ENCODE peak calls at places on chromosomes 11 and 22, in nine cellular contexts. A, N, R, X, G, B, D, F and S are unnamed samples.

GRCh38 chr22:29799217-29799680 is 32.1 kb downstream of the UQCR10 start:
- DNase-seq in D (peak; percentile 95), R (no peak), B (peak; percentile 88), N (no peak), G (no peak), A (peak; percentile 88), X (peak; percentile 97), F (peak; percentile 95), S (peak; percentile 93)

GRCh38 chr22:29427176-29427760 is 11.1 kb upstream of the RFPL1 start:
- DNase-seq in D (no peak), G (no peak), X (no peak), B (no peak), A (no peak), N (no peak), R (no peak), F (peak; percentile 5), S (no peak)

GRCh38 chr11:78952866-78953265 is 378.2 kb upstream of the NARS2 start:
- DNase-seq in D (no peak), F (no peak), X (no peak), R (no peak), N (no peak), A (no peak), B (no peak), G (no peak), S (no peak)

GRCh38 chr11:41579546-41579945 is 120.1 kb upstream of the LRRC4C start:
- DNase-seq in X (no peak), B (no peak), N (no peak), A (no peak), G (no peak), F (no peak), R (no peak), D (no peak), S (no peak)

GRCh38 chr22:37043214-37043827 is 8.2 kb upstream of the KCTD17 start:
- DNase-seq in X (no peak), D (no peak), B (no peak), F (no peak), A (no peak), G (no peak), N (no peak), R (no peak), S (no peak)

GRCh38 chr11:102453286-102453797 is 777 bp upstream of the TMEM123 start:
- DNase-seq in A (peak; percentile 30), D (no peak), R (no peak), X (no peak), G (no peak), F (peak; percentile 11), B (no peak), N (peak; percentile 7), S (no peak)

GRCh38 chr22:49838771-49839717 is 11.4 kb upstream of the BRD1 start:
- DNase-seq in B (no peak), R (no peak), D (no peak), X (peak; percentile 43), A (no peak), G (peak; percentile 97), N (no peak), F (no peak), S (no peak)

GRCh38 chr11:116787786-116788486 is at the start of gene ZPR1:
- DNase-seq in F (peak; percentile 48), R (no peak), A (peak; percentile 88), D (peak; percentile 63), N (peak; percentile 62), X (peak; percentile 93), B (peak; percentile 91), G (peak; percentile 85), S (peak; percentile 97)

GRCh38 chr11:31408205-31408604 is 38.5 kb downstream of the DNAJC24 start:
- DNase-seq in A (no peak), D (no peak), X (no peak), G (no peak), B (no peak), R (no peak), N (no peak), F (no peak), S (no peak)

GRCh38 chr11:110896358-110896757 is 184.1 kb upstream of the ARHGAP20 start:
- DNase-seq in X (no peak), D (peak; percentile 86), A (no peak), B (no peak), G (no peak), F (peak; percentile 93), R (no peak), N (no peak), S (no peak)

GRCh38 chr11:46361283-46362145 is 14.3 kb downstream of the DGKZ start:
- DNase-seq in G (peak; percentile 80), R (peak; percentile 48), B (peak; percentile 84), D (peak; percentile 56), A (peak; percentile 75), X (peak; percentile 92), N (no peak), F (peak; percentile 47), S (peak; percentile 89)

GRCh38 chr22:47124946-47125345 is 362.5 kb downstream of the TBC1D22A start:
- DNase-seq in G (no peak), R (no peak), X (no peak), A (no peak), F (no peak), B (no peak), N (no peak), D (no peak), S (no peak)

GRCh38 chr11:102476069-102476468 is 23.5 kb upstream of the TMEM123 start:
- DNase-seq in R (no peak), D (peak; percentile 38), X (no peak), B (no peak), N (no peak), A (no peak), G (no peak), F (peak; percentile 32), S (no peak)

GRCh38 chr11:122789916-122790315 is 48.4 kb upstream of the CRTAM start:
- DNase-seq in D (no peak), B (no peak), F (no peak), A (no peak), G (no peak), R (no peak), X (no peak), N (no peak), S (no peak)

GRCh38 chr11:27934830-27935145 is 173.2 kb downstream of the KIF18A start:
- DNase-seq in B (no peak), A (no peak), N (no peak), X (no peak), F (peak; percentile 93), R (no peak), D (peak; percentile 90), G (no peak), S (no peak)

GRCh38 chr22:31604746-31605705 is 57.0 kb downstream of the PISD start:
- DNase-seq in F (no peak), N (no peak), B (no peak), A (no peak), D (no peak), G (no peak), X (no peak), R (no peak), S (no peak)
- TF ChIP-seq CTCF in F (no peak), N (no peak), B (no peak), A (no peak), D (no peak), G (no peak), X (no peak), R (no peak), S (no peak)

DNA sequence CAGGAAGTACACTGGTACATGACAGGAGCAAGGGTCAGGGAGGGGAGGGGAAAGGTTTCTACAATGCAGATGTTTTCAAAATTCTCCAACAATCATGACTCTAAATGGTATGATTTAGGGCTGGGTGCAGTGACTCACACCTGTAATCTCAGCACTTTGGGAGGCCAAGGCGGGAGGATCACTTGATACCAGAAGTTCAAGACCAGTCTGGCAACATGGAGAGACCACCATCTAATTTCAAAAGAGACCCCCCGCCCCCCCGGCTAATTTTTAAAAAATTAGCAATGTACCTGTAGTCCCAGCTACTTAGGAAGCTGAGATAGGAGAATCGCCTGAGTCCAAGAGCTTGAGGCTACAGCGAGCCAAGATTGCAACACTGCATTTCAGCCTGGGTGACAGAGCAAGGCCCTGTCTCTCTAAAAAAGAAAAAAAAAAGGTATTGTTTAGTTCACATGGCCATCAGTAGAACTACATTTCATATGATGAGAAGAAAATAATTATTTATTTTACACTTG is 15.9 kb upstream of the OLFML1 start:
- DNase-seq in D (no peak), B (no peak), R (no peak), X (no peak), N (no peak), F (no peak), A (no peak), G (no peak), S (no peak)
- TF ChIP-seq CTCF in D (no peak), B (no peak), R (no peak), X (no peak), N (no peak), F (no peak), A (no peak), G (no peak), S (no peak)

GRCh38 chr11:11077898-11078297 is 220.0 kb upstream of the ZBED5 start:
- DNase-seq in B (no peak), A (no peak), F (no peak), G (no peak), D (no peak), R (no peak), N (no peak), X (no peak), S (no peak)

GRCh38 chr11:11075515-11076171 is 217.8 kb upstream of the ZBED5 start:
- DNase-seq in D (no peak), X (no peak), N (no peak), F (no peak), B (no peak), R (no peak), G (no peak), A (no peak), S (no peak)

GRCh38 chr11:11076276-11076675 is 218.4 kb upstream of the ZBED5 start:
- DNase-seq in F (no peak), B (no peak), R (no peak), X (no peak), G (no peak), D (no peak), A (no peak), N (no peak), S (no peak)

GRCh38 chr11:11076879-11077278 is 219.0 kb upstream of the ZBED5 start:
- DNase-seq in A (no peak), N (no peak), G (no peak), B (no peak), X (no peak), F (no peak), D (no peak), R (no peak), S (no peak)

GRCh38 chr11:11078344-11078743 is 220.5 kb upstream of the ZBED5 start:
- DNase-seq in N (no peak), A (no peak), F (peak; percentile 23), G (no peak), X (no peak), R (no peak), D (peak; percentile 34), B (no peak), S (no peak)
- TF ChIP-seq CTCF in N (no peak), A (no peak), F (peak; percentile 16), G (no peak), X (no peak), R (no peak), D (peak; percentile 32), B (peak; percentile 9), S (no peak)

GRCh38 chr11:128506384-128506783 is 81.0 kb downstream of the ETS1 start:
- DNase-seq in G (peak; percentile 37), N (no peak), B (no peak), F (peak; percentile 27), D (no peak), R (no peak), A (no peak), X (no peak), S (no peak)
- TF ChIP-seq CTCF in G (no peak), N (no peak), B (no peak), F (no peak), D (no peak), R (no peak), A (peak; percentile 17), X (no peak), S (no peak)

GRCh38 chr11:35717043-35717442 is 54.5 kb downstream of the TRIM44 start:
- DNase-seq in F (no peak), B (no peak), R (no peak), X (no peak), N (no peak), D (no peak), G (no peak), A (no peak), S (no peak)
- TF ChIP-seq CTCF in F (peak; percentile 4), B (no peak), R (peak; percentile 22), X (no peak), N (no peak), D (no peak), G (no peak), A (no peak), S (no peak)